ENCODE peak calls at places on chromosomes 12 and 14, in nine cellular contexts. K is tibial artery, F is breast epithelium, T is pancreas, Y is GM12865, S is OCI-LY7, M is psoas muscle, O is uterus, D is aorta. U is an unnamed sample.

GRCh38 chr14:34465069-34465859 is 3.2 kb upstream of the SPTSSA start:
- DNase-seq in S (no peak), T (no peak), K (no peak), Y (no peak), M (no peak), O (no peak), F (peak), D (no peak), U (no peak)

GRCh38 chr12:58529897-58530296 is 390.4 kb downstream of the LRIG3 start:
- DNase-seq in D (no peak), S (no peak), Y (no peak), M (no peak), T (no peak), O (no peak), K (no peak), F (no peak), U (peak)

GRCh38 chr14:103391048-103391447 is 5.8 kb downstream of the MARK3 start:
- DNase-seq in M (no peak), D (no peak), T (no peak), S (peak), K (no peak), Y (peak), O (no peak), F (no peak), U (no peak)

GRCh38 chr14:99065551-99065950 is 206.4 kb downstream of the BCL11B start:
- DNase-seq in D (no peak), S (no peak), K (no peak), T (no peak), O (no peak), M (no peak), F (no peak), Y (no peak), U (no peak)

GRCh38 chr12:55717397-55718007 is 1.7 kb downstream of the BLOC1S1 start:
- DNase-seq in S (no peak), Y (peak), O (no peak), K (no peak), M (peak), T (no peak), F (no peak), D (peak), U (peak)

GRCh38 chr14:68894802-68895201 is 84.3 kb downstream of the ACTN1 start:
- DNase-seq in D (peak), F (no peak), K (no peak), O (no peak), S (no peak), T (no peak), M (no peak), Y (no peak), U (no peak)

GRCh38 chr12:95384785-95385184 is 89.2 kb upstream of the METAP2 start:
- DNase-seq in F (no peak), S (no peak), T (no peak), O (no peak), Y (no peak), M (no peak), D (no peak), K (no peak), U (no peak)

GRCh38 chr14:61671086-61671485 is 24.2 kb upstream of the HIF1A start:
- DNase-seq in M (no peak), O (no peak), D (no peak), S (peak), T (no peak), K (no peak), F (no peak), Y (peak), U (no peak)

GRCh38 chr12:85350356-85350755 is 70.3 kb downstream of the ALX1 start:
- DNase-seq in M (no peak), D (no peak), K (no peak), Y (no peak), S (no peak), O (no peak), T (no peak), F (no peak), U (no peak)

GRCh38 chr14:104665663-104666522 is 23.5 kb upstream of the INF2 start:
- DNase-seq in M (no peak), D (peak), S (peak), O (no peak), Y (no peak), T (peak), F (peak), K (no peak), U (no peak)
- H3K4me3 ChIP-seq in M (no peak), D (no peak), S (peak), O (no peak), Y (no peak), T (no peak), F (peak), K (no peak), U (no peak)

DNA sequence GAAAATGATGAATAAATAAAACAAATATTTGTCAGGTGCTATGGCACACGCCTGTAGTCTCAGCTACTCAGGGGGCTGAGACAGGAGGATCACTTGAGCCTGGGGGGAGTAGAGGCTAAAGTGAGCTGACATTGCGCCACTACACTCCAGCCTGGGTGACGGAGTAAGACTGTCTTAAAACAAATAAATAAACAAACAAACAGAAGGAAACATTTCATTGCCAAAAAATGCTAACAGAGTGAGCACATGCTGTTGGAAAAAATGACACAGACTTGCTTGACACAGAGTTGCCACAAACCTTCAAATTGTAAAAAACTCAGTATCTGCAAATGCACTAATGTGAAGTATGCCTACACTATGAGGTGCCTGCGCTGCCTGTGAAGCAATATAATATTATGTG is 50.8 kb upstream of the AP4S1 start:
- DNase-seq in F (no peak), M (no peak), K (no peak), O (no peak), D (no peak), S (no peak), T (no peak), Y (no peak), U (no peak)
- H3K4me3 ChIP-seq in F (no peak), M (no peak), K (no peak), O (no peak), D (no peak), S (no peak), T (no peak), Y (no peak), U (no peak)

DNA sequence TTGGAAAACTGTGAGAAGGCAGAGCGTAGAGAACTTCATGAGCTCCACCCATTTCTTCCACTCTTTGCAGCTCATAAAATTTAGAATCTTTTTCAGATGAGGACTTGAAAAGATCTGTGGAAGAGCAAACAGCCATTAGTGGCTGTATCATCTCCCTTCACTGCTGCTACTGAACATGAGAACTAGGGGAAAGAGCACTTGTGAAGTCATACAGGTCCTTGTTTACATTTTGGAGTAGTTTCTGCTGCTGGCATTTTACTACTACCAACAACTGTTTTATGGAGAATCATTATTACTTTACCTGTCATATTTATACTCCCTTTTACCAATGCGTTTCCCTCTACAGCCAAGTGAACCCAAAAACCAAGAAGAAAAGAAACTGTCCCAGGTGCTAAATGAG is 41.0 kb downstream of the RPGRIP1 start:
- DNase-seq in S (no peak), M (no peak), K (no peak), F (no peak), D (no peak), T (no peak), O (no peak), Y (no peak), U (no peak)
- H3K4me3 ChIP-seq in S (no peak), M (no peak), K (no peak), F (no peak), D (no peak), T (no peak), O (no peak), Y (no peak), U (no peak)

DNA sequence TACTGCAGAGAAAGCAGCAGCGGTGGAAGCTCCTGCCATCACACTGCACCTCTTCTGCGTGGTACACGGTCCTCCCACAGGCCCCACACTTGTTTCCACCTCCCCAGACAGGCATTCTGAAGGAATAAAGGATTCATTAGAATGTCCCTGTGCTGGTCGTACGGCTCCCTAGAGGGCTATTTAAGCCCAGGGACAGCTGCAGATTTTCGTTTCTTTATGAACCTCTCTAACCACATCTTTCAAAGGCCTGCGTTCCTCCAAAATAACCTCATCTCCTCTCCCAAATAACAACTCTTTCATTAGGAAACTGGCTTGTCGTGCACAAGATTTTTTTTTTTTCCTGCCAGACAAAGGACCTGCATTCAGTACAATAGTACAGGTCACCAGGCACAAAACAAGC is 12.7 kb downstream of the CSRP2 start:
- DNase-seq in M (no peak), T (no peak), O (no peak), D (no peak), F (no peak), Y (no peak), K (no peak), S (peak), U (no peak)
- H3K4me3 ChIP-seq in M (no peak), T (no peak), O (no peak), D (no peak), F (peak), Y (no peak), K (no peak), S (peak), U (no peak)

DNA sequence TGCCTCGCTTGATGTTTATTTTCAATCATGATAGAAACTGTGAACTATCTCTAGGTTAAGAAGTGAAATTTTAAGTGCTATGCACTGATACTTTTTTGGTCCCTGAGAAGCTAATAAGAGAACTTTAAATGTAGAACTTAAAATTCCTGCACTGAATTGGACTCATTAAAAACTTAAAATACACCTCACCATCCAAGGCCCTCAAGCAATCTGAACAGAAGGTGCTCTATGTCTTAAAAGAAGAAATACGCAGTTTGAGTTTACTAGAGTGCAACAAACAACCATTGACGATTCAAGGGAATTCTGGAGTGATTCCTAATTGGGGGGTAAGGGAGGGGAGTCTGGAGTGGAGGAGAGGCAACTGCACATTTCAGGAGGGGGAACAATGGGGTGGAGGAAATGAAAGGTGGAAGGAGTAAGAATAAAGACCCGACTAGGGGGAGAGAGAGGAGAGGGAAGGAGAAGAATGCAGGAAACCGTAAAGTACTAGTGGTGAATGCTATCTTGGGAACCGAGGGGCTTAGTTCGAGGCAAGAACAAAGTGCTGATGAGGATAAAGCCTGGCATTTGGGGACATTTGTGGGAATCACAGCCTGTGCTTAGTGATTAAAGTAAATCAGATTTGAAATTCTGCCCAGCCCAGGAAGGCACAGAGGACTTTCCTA is 389.7 kb downstream of the AACS start:
- DNase-seq in O (no peak), M (no peak), T (no peak), F (no peak), D (no peak), Y (no peak), K (no peak), S (no peak), U (no peak)
- H3K4me3 ChIP-seq in O (no peak), M (no peak), T (no peak), F (no peak), D (no peak), Y (no peak), K (no peak), S (no peak), U (no peak)

GRCh38 chr14:71441142-71441541 is 491.1 kb upstream of the RGS6 start:
- DNase-seq in O (no peak), F (no peak), M (no peak), T (no peak), S (no peak), Y (no peak), K (no peak), D (no peak), U (no peak)
- H3K4me3 ChIP-seq in O (no peak), F (no peak), M (no peak), T (no peak), S (no peak), Y (no peak), K (no peak), D (no peak), U (no peak)

GRCh38 chr12:11793896-11794295 is 144.4 kb downstream of the ETV6 start:
- DNase-seq in F (no peak), D (peak), S (no peak), Y (no peak), T (no peak), O (no peak), M (no peak), K (no peak), U (no peak)
- H3K4me3 ChIP-seq in F (peak), D (no peak), S (no peak), Y (no peak), T (no peak), O (no peak), M (peak), K (peak), U (no peak)

GRCh38 chr12:52155048-52155868 is 36.6 kb downstream of the KRT80 start:
- DNase-seq in F (peak), K (no peak), M (no peak), T (no peak), O (no peak), Y (peak), D (no peak), S (no peak), U (no peak)
- H3K4me3 ChIP-seq in F (no peak), K (no peak), M (no peak), T (no peak), O (no peak), Y (no peak), D (no peak), S (no peak), U (no peak)

GRCh38 chr14:75452324-75452723 is 24.5 kb downstream of the JDP2 start:
- DNase-seq in O (no peak), Y (no peak), D (peak), S (no peak), K (no peak), T (no peak), F (no peak), M (peak), U (no peak)
- H3K4me3 ChIP-seq in O (no peak), Y (no peak), D (no peak), S (no peak), K (no peak), T (no peak), F (no peak), M (no peak), U (no peak)